ENCODE peak calls at places on chromosomes 13 and 19, in six cellular contexts. One of them, this sample, is unnamed.

GRCh38 chr13:21668665-21669599 is 1.9 kb upstream of the FGF9 start:
- DNase-seq in heart right ventricle: no peak
- DNase-seq in tibial artery: peak; percentile 68
- DNase-seq in ascending aorta: no peak
- DNase-seq in SJSA1: peak; percentile 43
- DNase-seq in GM23338: peak; percentile 69
- DNase-seq in this sample: no peak

GRCh38 chr19:46622118-46622446 is 2.8 kb downstream of the PTGIR start:
- DNase-seq in heart right ventricle: no peak
- DNase-seq in tibial artery: no peak
- DNase-seq in ascending aorta: no peak
- DNase-seq in SJSA1: no peak
- DNase-seq in GM23338: no peak
- DNase-seq in this sample: no peak

GRCh38 chr13:29260684-29261083 is 334.8 kb downstream of the SLC7A1 start:
- DNase-seq in heart right ventricle: no peak
- DNase-seq in tibial artery: no peak
- DNase-seq in ascending aorta: peak; percentile 66
- DNase-seq in SJSA1: no peak
- DNase-seq in GM23338: peak; percentile 24
- DNase-seq in this sample: no peak

GRCh38 chr13:73412933-73413332 is 354.1 kb downstream of the KLF5 start:
- DNase-seq in heart right ventricle: no peak
- DNase-seq in tibial artery: no peak
- DNase-seq in ascending aorta: no peak
- DNase-seq in SJSA1: no peak
- DNase-seq in GM23338: no peak
- DNase-seq in this sample: no peak

GRCh38 chr13:22287343-22287922 is 616.6 kb downstream of the FGF9 start:
- DNase-seq in heart right ventricle: no peak
- DNase-seq in tibial artery: no peak
- DNase-seq in ascending aorta: no peak
- DNase-seq in SJSA1: no peak
- DNase-seq in GM23338: no peak
- DNase-seq in this sample: no peak

GRCh38 chr19:47824396-47824795 is 2.7 kb downstream of the CRX start:
- DNase-seq in heart right ventricle: no peak
- DNase-seq in tibial artery: no peak
- DNase-seq in ascending aorta: no peak
- DNase-seq in SJSA1: no peak
- DNase-seq in GM23338: peak; percentile 54
- DNase-seq in this sample: no peak

GRCh38 chr19:48639483-48640375 is 2.5 kb upstream of the DBP start:
- DNase-seq in heart right ventricle: no peak
- DNase-seq in tibial artery: no peak
- DNase-seq in ascending aorta: no peak
- DNase-seq in SJSA1: no peak
- DNase-seq in GM23338: peak; percentile 63
- DNase-seq in this sample: no peak

GRCh38 chr19:17328517-17329060 is 6.1 kb downstream of the ANO8 start:
- DNase-seq in heart right ventricle: no peak
- DNase-seq in tibial artery: no peak
- DNase-seq in ascending aorta: no peak
- DNase-seq in SJSA1: no peak
- DNase-seq in GM23338: peak; percentile 56
- DNase-seq in this sample: no peak

GRCh38 chr13:70473912-70474311 is 365.7 kb upstream of the KLHL1 start:
- DNase-seq in heart right ventricle: no peak
- DNase-seq in tibial artery: no peak
- DNase-seq in ascending aorta: no peak
- DNase-seq in SJSA1: no peak
- DNase-seq in GM23338: no peak
- DNase-seq in this sample: no peak

GRCh38 chr13:32060319-32060924 is 28.8 kb downstream of the FRY start:
- DNase-seq in heart right ventricle: no peak
- DNase-seq in tibial artery: no peak
- DNase-seq in ascending aorta: no peak
- DNase-seq in SJSA1: no peak
- DNase-seq in GM23338: no peak
- DNase-seq in this sample: no peak

GRCh38 chr19:34365463-34366401 is 736 bp downstream of the GPI start:
- DNase-seq in heart right ventricle: peak; percentile 52
- DNase-seq in tibial artery: peak; percentile 74
- DNase-seq in ascending aorta: peak; percentile 73
- DNase-seq in SJSA1: peak; percentile 33
- DNase-seq in GM23338: peak; percentile 47
- DNase-seq in this sample: no peak

GRCh38 chr19:53432088-53432661 is 391 bp downstream of the ZNF761 start:
- DNase-seq in heart right ventricle: peak; percentile 33
- DNase-seq in tibial artery: no peak
- DNase-seq in ascending aorta: peak; percentile 65
- DNase-seq in SJSA1: no peak
- DNase-seq in GM23338: peak; percentile 50
- DNase-seq in this sample: no peak

GRCh38 chr13:20230913-20231838 is 943 bp downstream of the GJB6 start:
- DNase-seq in heart right ventricle: no peak
- DNase-seq in tibial artery: no peak
- DNase-seq in ascending aorta: peak; percentile 43
- DNase-seq in SJSA1: no peak
- DNase-seq in GM23338: peak; percentile 48
- DNase-seq in this sample: no peak

GRCh38 chr13:33105387-33106005 is 89.3 kb downstream of the KL start:
- DNase-seq in heart right ventricle: no peak
- DNase-seq in tibial artery: no peak
- DNase-seq in ascending aorta: no peak
- DNase-seq in SJSA1: no peak
- DNase-seq in GM23338: no peak
- DNase-seq in this sample: no peak

DNA sequence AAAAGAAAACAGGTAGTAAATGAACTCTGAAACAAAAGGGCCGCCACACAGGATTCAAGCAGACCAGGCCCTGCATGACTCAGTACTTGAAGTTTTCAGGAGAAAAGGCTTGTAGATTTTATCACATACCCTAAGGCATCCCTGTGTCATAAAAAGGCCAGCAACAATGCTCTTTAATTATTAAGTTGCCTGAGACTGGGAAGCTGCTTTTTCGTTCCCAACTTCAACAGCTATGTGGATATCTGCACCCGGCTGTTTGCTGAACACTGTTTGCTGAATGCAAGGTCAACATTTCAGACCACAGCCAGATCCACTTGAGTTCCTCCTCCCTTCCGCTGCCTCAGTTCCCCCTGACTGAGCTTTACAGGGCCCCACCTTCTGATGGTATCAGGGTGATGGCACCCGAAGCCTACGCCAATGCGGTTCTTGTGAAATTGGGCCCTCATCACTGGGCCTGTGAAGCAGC is 6.1 kb upstream of the ECH1 start:
- DNase-seq in heart right ventricle: no peak
- DNase-seq in tibial artery: no peak
- DNase-seq in ascending aorta: no peak
- DNase-seq in SJSA1: no peak
- DNase-seq in GM23338: no peak
- DNase-seq in this sample: no peak
- H3K4me3 ChIP-seq in heart right ventricle: no peak overlapping the region
- H3K4me3 ChIP-seq in tibial artery: no peak overlapping the region
- H3K4me3 ChIP-seq in ascending aorta: no peak overlapping the region
- H3K4me3 ChIP-seq in SJSA1: no peak overlapping the region
- H3K4me3 ChIP-seq in GM23338: no peak overlapping the region
- H3K4me3 ChIP-seq in this sample: no peak overlapping the region

GRCh38 chr13:106714271-106714670 is 146.3 kb upstream of the ARGLU1 start:
- DNase-seq in heart right ventricle: no peak
- DNase-seq in tibial artery: no peak
- DNase-seq in ascending aorta: no peak
- DNase-seq in SJSA1: no peak
- DNase-seq in GM23338: no peak
- DNase-seq in this sample: no peak

GRCh38 chr13:106710267-106710666 is 142.3 kb upstream of the ARGLU1 start:
- DNase-seq in heart right ventricle: no peak
- DNase-seq in tibial artery: no peak
- DNase-seq in ascending aorta: no peak
- DNase-seq in SJSA1: no peak
- DNase-seq in GM23338: no peak
- DNase-seq in this sample: no peak

GRCh38 chr13:106709509-106709908 is 141.6 kb upstream of the ARGLU1 start:
- DNase-seq in heart right ventricle: no peak
- DNase-seq in tibial artery: no peak
- DNase-seq in ascending aorta: no peak
- DNase-seq in SJSA1: no peak
- DNase-seq in GM23338: no peak
- DNase-seq in this sample: no peak
- H3K4me3 ChIP-seq in heart right ventricle: no peak overlapping the region
- H3K4me3 ChIP-seq in tibial artery: no peak overlapping the region
- H3K4me3 ChIP-seq in ascending aorta: peak overlapping the region; percentile 37
- H3K4me3 ChIP-seq in SJSA1: no peak overlapping the region
- H3K4me3 ChIP-seq in GM23338: no peak overlapping the region
- H3K4me3 ChIP-seq in this sample: no peak overlapping the region

GRCh38 chr19:45402469-45403070 is 2.3 kb downstream of the PPP1R13L start:
- DNase-seq in heart right ventricle: peak; percentile 63
- DNase-seq in tibial artery: no peak
- DNase-seq in ascending aorta: no peak
- DNase-seq in SJSA1: no peak
- DNase-seq in GM23338: peak; percentile 88
- DNase-seq in this sample: no peak
- H3K4me3 ChIP-seq in heart right ventricle: peak overlapping the region; percentile 21
- H3K4me3 ChIP-seq in tibial artery: peak overlapping the region; percentile 6
- H3K4me3 ChIP-seq in ascending aorta: peak overlapping the region; percentile 68
- H3K4me3 ChIP-seq in SJSA1: no peak overlapping the region
- H3K4me3 ChIP-seq in GM23338: peak overlapping the region; percentile 46
- H3K4me3 ChIP-seq in this sample: no peak overlapping the region

DNA sequence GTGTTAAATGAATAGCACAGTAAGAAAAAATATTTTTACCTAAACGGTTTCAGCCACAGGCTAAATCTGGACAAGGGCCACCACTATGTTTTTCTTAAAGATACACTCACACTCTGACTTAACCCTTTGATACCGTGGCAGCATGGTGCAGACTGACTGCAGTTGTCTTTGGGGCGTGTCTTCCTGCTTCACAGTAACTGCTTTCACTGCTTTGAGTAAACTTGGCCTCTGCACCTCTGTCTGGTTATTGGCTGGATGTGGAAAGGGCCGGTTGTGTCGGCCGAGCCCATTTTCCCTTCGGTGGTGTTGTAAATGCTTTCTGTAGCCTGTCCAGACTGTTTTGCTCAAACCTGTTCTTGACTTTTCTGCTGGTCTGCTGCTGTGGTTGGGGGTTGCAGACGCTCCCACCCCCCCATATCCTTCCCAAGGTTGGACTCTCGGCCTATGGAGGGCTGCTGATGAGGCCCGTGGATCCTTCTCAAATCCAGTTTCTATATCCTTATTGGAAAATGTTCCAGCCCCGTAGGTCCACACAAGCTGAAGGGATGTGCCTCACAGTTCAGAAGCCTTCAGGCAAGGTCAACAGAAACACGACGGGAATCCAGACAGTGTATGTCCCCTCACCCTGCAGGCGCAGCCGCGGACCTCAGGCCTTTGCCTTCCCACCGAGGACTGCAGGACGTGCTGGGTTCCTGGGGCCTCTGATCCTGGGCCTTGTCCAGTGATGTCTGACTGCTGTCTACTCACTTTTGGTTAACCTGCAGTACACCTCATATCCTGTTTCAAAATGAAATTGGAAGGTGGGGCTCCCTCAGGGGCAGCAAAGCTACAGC is 90.2 kb upstream of the RNF113B start:
- DNase-seq in heart right ventricle: no peak
- DNase-seq in tibial artery: no peak
- DNase-seq in ascending aorta: no peak
- DNase-seq in SJSA1: no peak
- DNase-seq in GM23338: no peak
- DNase-seq in this sample: no peak
- H3K4me3 ChIP-seq in heart right ventricle: no peak overlapping the region
- H3K4me3 ChIP-seq in tibial artery: no peak overlapping the region
- H3K4me3 ChIP-seq in ascending aorta: no peak overlapping the region
- H3K4me3 ChIP-seq in SJSA1: no peak overlapping the region
- H3K4me3 ChIP-seq in GM23338: no peak overlapping the region
- H3K4me3 ChIP-seq in this sample: no peak overlapping the region

DNA sequence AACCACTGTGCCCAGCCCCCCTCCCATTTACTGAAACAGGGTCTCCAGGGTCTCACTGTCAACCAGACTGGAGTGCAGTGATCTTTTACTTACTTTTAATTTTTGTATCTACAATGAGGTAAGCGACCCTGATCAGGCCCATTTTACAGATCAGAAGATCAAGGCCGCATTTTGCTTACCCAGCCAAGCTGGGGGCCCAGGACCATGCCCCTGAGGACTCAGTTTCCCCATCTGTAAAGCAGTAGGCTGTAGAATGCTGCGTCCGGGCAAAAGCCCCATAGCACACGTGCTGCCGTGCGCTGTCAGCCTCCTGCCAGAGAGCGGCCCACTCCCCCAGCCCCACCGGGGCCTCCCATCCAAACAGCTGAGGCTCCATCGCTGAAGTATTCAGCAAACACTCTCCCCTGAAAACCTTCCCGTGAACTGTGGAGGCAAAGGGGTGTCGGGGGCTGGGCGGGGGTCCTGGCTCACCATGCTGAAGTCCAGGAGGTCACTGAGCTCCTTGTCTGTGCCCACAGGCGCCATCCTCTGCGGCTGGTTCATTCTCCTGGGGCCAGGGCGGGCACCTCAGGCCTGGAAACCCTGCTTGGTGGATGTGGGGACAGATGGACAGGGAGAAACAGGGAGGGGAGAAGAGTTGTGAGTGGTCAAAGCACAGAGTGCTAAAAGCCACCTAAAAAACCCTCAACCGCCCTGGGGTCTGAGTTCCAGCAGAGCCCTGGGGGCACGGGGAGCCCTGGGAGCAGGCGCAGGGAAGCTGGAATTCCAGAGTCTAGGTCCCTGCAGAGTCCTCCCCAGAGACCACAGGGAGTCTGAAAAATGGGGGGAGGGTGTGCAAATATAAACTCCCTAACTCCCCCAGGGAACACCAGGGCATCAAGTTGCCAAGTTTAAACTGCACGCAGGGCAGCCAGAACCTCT is 2.4 kb downstream of the TCF3 start:
- DNase-seq in heart right ventricle: no peak
- DNase-seq in tibial artery: no peak
- DNase-seq in ascending aorta: no peak
- DNase-seq in SJSA1: no peak
- DNase-seq in GM23338: no peak
- DNase-seq in this sample: no peak
- H3K4me3 ChIP-seq in heart right ventricle: no peak overlapping the region
- H3K4me3 ChIP-seq in tibial artery: peak overlapping the region; percentile 96
- H3K4me3 ChIP-seq in ascending aorta: peak overlapping the region; percentile 98
- H3K4me3 ChIP-seq in SJSA1: no peak overlapping the region
- H3K4me3 ChIP-seq in GM23338: peak overlapping the region; percentile 92
- H3K4me3 ChIP-seq in this sample: no peak overlapping the region

DNA sequence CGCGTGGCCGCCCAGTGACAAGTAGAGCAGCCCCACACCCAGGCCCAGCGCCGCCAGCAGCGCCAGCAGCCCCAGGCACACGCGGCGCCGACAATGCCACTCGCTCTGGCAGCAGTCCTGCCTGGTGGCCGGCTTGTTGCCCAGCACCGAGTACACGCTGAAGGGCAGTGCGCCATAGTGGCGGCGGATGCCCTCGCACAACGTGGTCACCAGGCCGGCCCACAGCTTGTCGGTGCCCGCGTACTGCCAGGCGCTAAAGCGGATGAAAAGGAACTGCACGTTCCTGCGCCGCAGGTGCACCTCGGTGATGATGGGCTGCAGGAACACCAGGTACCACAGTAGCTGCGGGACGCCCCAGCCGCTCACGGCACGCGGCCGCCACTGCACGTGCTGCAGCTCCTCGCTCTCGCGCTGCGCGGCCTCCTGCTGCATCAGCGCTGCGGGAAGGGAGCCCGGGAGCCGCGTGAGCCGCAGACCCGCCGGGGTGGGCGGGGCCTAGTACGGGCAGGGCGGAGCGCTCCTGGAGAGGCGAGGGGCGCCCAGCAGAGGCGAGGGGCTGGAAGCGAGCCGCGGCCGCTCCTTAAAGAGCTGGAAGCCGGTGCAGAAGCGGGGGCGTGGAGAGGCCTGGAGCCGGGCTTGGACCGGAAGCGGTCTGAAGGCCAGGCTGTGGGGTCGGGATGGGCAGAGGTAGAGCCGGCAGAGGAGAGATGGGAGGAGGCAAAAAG is 7.3 kb downstream of the NKPD1 start:
- DNase-seq in heart right ventricle: peak; percentile 40
- DNase-seq in tibial artery: no peak
- DNase-seq in ascending aorta: no peak
- DNase-seq in SJSA1: no peak
- DNase-seq in GM23338: peak; percentile 84
- DNase-seq in this sample: no peak
- H3K4me3 ChIP-seq in heart right ventricle: peak overlapping the region; percentile 11
- H3K4me3 ChIP-seq in tibial artery: peak overlapping the region; percentile 19
- H3K4me3 ChIP-seq in ascending aorta: peak overlapping the region; percentile 59
- H3K4me3 ChIP-seq in SJSA1: no peak overlapping the region
- H3K4me3 ChIP-seq in GM23338: peak overlapping the region; percentile 55
- H3K4me3 ChIP-seq in this sample: peak overlapping the region; percentile 16